ENCODE peak calls at places on chromosome 2, in seven cellular contexts. One of them, this sample, is unnamed. For H3K4me1 and H3K27me3, the result is how much of the 10 kb centered on the place peaks cover.

GRCh38 chr2:52931660-52932059 is 835.9 kb upstream of the CHAC2 start:
- DNase-seq in thyroid gland: no peak
- DNase-seq in breast epithelium: no peak
- DNase-seq in mesenchymal stem cell: no peak
- DNase-seq in cardiac muscle cell: no peak
- DNase-seq in sigmoid colon: no peak
- DNase-seq in mammary epithelial cell: no peak
- DNase-seq in this sample: no peak

GRCh38 chr2:96802281-96802595 is 13.8 kb upstream of the CNNM3 start:
- DNase-seq in thyroid gland: no peak
- DNase-seq in breast epithelium: no peak
- DNase-seq in cardiac muscle cell: no peak
- DNase-seq in mammary epithelial cell: no peak
- DNase-seq in sigmoid colon: peak
- DNase-seq in mesenchymal stem cell: no peak
- DNase-seq in this sample: no peak

GRCh38 chr2:200761168-200761715 is 50.5 kb upstream of the BZW1 start:
- DNase-seq in mammary epithelial cell: no peak
- DNase-seq in cardiac muscle cell: no peak
- DNase-seq in mesenchymal stem cell: peak
- DNase-seq in thyroid gland: no peak
- DNase-seq in breast epithelium: no peak
- DNase-seq in sigmoid colon: no peak
- DNase-seq in this sample: no peak

GRCh38 chr2:109027702-109028101 is 38.7 kb upstream of the EDAR start:
- DNase-seq in sigmoid colon: no peak
- DNase-seq in mesenchymal stem cell: no peak
- DNase-seq in mammary epithelial cell: no peak
- DNase-seq in breast epithelium: no peak
- DNase-seq in thyroid gland: no peak
- DNase-seq in cardiac muscle cell: no peak
- DNase-seq in this sample: no peak

GRCh38 chr2:10036095-10036879 is 7.1 kb upstream of the KLF11 start:
- DNase-seq in sigmoid colon: peak
- DNase-seq in cardiac muscle cell: peak
- DNase-seq in mammary epithelial cell: peak
- DNase-seq in mesenchymal stem cell: peak
- DNase-seq in thyroid gland: peak
- DNase-seq in breast epithelium: no peak
- DNase-seq in this sample: peak

GRCh38 chr2:215003001-215003400 is 135.4 kb downstream of the ABCA12 start:
- DNase-seq in thyroid gland: no peak
- DNase-seq in mammary epithelial cell: no peak
- DNase-seq in sigmoid colon: no peak
- DNase-seq in mesenchymal stem cell: no peak
- DNase-seq in cardiac muscle cell: peak
- DNase-seq in breast epithelium: no peak
- DNase-seq in this sample: no peak

GRCh38 chr2:196176142-196176738 is 4.9 kb upstream of the STK17B start:
- DNase-seq in mesenchymal stem cell: no peak
- DNase-seq in cardiac muscle cell: no peak
- DNase-seq in thyroid gland: peak
- DNase-seq in mammary epithelial cell: no peak
- DNase-seq in sigmoid colon: no peak
- DNase-seq in breast epithelium: no peak
- DNase-seq in this sample: no peak

GRCh38 chr2:28134857-28135256 is 244.3 kb downstream of the BABAM2 start:
- DNase-seq in mammary epithelial cell: no peak
- DNase-seq in thyroid gland: no peak
- DNase-seq in mesenchymal stem cell: no peak
- DNase-seq in sigmoid colon: no peak
- DNase-seq in cardiac muscle cell: no peak
- DNase-seq in breast epithelium: no peak
- DNase-seq in this sample: no peak

GRCh38 chr2:121150713-121151112 is 134.3 kb downstream of the TFCP2L1 start:
- DNase-seq in cardiac muscle cell: no peak
- DNase-seq in breast epithelium: no peak
- DNase-seq in mammary epithelial cell: no peak
- DNase-seq in mesenchymal stem cell: no peak
- DNase-seq in thyroid gland: no peak
- DNase-seq in sigmoid colon: no peak
- DNase-seq in this sample: no peak

GRCh38 chr2:214902273-214902672 is 92.8 kb upstream of the BARD1 start:
- DNase-seq in mammary epithelial cell: no peak
- DNase-seq in thyroid gland: no peak
- DNase-seq in breast epithelium: no peak
- DNase-seq in sigmoid colon: no peak
- DNase-seq in cardiac muscle cell: no peak
- DNase-seq in mesenchymal stem cell: no peak
- DNase-seq in this sample: no peak

GRCh38 chr2:120512321-120512710 is 166.4 kb downstream of the INHBB start:
- DNase-seq in sigmoid colon: peak
- DNase-seq in mesenchymal stem cell: no peak
- DNase-seq in mammary epithelial cell: no peak
- DNase-seq in thyroid gland: no peak
- DNase-seq in cardiac muscle cell: no peak
- DNase-seq in breast epithelium: peak
- DNase-seq in this sample: no peak

GRCh38 chr2:17538844-17539554 is 1.5 kb upstream of the VSNL1 start:
- DNase-seq in sigmoid colon: peak
- DNase-seq in thyroid gland: peak
- DNase-seq in cardiac muscle cell: peak
- DNase-seq in mesenchymal stem cell: peak
- DNase-seq in breast epithelium: peak
- DNase-seq in mammary epithelial cell: peak
- DNase-seq in this sample: peak

GRCh38 chr2:113896791-113897190 is 6.9 kb downstream of the ACTR3 start:
- DNase-seq in sigmoid colon: no peak
- DNase-seq in mesenchymal stem cell: no peak
- DNase-seq in cardiac muscle cell: peak
- DNase-seq in thyroid gland: no peak
- DNase-seq in mammary epithelial cell: no peak
- DNase-seq in breast epithelium: no peak
- DNase-seq in this sample: no peak

GRCh38 chr2:20050104-20050711 is 1.2 kb downstream of the LAPTM4A start:
- DNase-seq in thyroid gland: no peak
- DNase-seq in cardiac muscle cell: peak
- DNase-seq in sigmoid colon: no peak
- DNase-seq in breast epithelium: no peak
- DNase-seq in mesenchymal stem cell: peak
- DNase-seq in mammary epithelial cell: peak
- DNase-seq in this sample: peak

DNA sequence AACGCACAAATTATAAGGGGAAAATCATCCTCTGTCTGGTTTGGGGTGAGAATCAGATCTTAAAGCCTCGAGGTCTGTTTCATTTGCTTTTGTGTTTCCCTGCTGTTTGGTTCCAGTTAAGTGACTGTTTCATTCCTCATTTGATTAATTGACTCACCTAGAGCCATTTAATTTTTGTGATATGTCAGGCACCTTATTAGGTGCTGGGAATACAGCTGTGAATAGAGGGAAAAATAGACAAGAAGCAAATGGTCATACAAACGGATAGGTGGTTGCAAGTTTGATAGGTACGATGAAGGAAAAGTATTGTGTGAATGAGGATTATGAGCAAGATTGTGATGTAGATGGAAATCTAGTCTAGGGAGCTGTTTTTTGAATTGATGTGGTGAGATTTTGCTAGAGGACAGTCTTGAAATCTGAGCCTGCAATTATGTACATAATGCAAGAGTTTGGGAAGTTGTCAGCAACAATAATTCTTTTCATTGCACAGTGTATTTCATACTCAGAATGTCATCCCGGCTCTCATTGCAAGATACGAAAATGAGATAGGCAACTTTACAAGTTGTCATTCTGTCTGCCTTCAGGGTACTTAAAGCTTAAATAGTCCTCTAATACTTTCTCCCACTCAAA is 2.2 kb downstream of the ACSL3 start:
- DNase-seq in mesenchymal stem cell: no peak
- DNase-seq in mammary epithelial cell: no peak
- DNase-seq in breast epithelium: no peak
- DNase-seq in sigmoid colon: no peak
- DNase-seq in cardiac muscle cell: peak
- DNase-seq in thyroid gland: no peak
- DNase-seq in this sample: no peak
- H3K4me1 ChIP-seq in mesenchymal stem cell: under half
- H3K4me1 ChIP-seq in mammary epithelial cell: under half
- H3K4me1 ChIP-seq in breast epithelium: under half
- H3K4me1 ChIP-seq in sigmoid colon: under half
- H3K4me1 ChIP-seq in cardiac muscle cell: under half
- H3K4me1 ChIP-seq in thyroid gland: half or more
- H3K4me1 ChIP-seq in this sample: under half

DNA sequence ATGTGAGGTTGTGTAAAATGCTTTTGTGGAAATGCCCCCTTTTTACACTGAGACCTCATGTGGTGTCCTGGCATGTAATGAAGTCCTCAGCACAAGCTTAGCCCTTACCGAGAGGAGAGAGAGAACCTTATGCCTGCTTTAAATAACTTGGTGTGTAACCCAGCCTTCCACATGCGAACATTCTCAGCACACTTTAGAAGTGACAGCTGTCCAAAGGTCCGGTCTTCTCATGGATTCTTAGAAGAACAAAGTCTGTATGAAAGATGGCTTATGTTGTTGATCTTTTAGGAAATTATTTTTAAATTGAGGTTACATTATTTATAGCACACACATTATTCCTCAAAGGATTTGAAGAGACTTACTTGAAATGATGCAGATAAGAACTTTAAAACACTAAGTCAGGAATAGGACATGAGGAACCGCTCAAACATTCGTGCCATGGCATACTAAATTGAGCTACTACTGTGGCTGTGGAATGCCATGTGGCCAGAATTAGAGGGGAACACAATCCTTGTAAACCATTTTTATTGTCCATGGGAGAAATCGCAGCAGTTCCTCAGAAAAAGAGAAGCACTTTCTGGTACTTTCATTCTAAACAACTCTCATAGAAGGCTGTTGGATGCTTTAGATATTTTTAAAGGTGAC is 79.6 kb downstream of the WDSUB1 start:
- DNase-seq in mesenchymal stem cell: no peak
- DNase-seq in mammary epithelial cell: no peak
- DNase-seq in breast epithelium: no peak
- DNase-seq in thyroid gland: no peak
- DNase-seq in sigmoid colon: no peak
- DNase-seq in cardiac muscle cell: no peak
- DNase-seq in this sample: no peak
- H3K27ac ChIP-seq in mesenchymal stem cell: no peak
- H3K27ac ChIP-seq in mammary epithelial cell: no peak
- H3K27ac ChIP-seq in breast epithelium: no peak
- H3K27ac ChIP-seq in thyroid gland: no peak
- H3K27ac ChIP-seq in sigmoid colon: no peak
- H3K27ac ChIP-seq in cardiac muscle cell: peak
- H3K27ac ChIP-seq in this sample: no peak

GRCh38 chr2:2719015-2719414 is 387.9 kb upstream of the MYT1L start:
- DNase-seq in breast epithelium: no peak
- DNase-seq in mesenchymal stem cell: no peak
- DNase-seq in mammary epithelial cell: no peak
- DNase-seq in cardiac muscle cell: no peak
- DNase-seq in thyroid gland: no peak
- DNase-seq in sigmoid colon: no peak
- DNase-seq in this sample: no peak

GRCh38 chr2:2714413-2714812 is 383.3 kb upstream of the MYT1L start:
- DNase-seq in thyroid gland: no peak
- DNase-seq in sigmoid colon: no peak
- DNase-seq in mesenchymal stem cell: no peak
- DNase-seq in breast epithelium: no peak
- DNase-seq in cardiac muscle cell: no peak
- DNase-seq in mammary epithelial cell: peak
- DNase-seq in this sample: no peak

GRCh38 chr2:2717406-2717805 is 386.3 kb upstream of the MYT1L start:
- DNase-seq in mammary epithelial cell: no peak
- DNase-seq in sigmoid colon: no peak
- DNase-seq in breast epithelium: no peak
- DNase-seq in cardiac muscle cell: no peak
- DNase-seq in mesenchymal stem cell: no peak
- DNase-seq in thyroid gland: no peak
- DNase-seq in this sample: no peak

GRCh38 chr2:2716771-2717170 is 385.7 kb upstream of the MYT1L start:
- DNase-seq in mesenchymal stem cell: no peak
- DNase-seq in sigmoid colon: no peak
- DNase-seq in thyroid gland: no peak
- DNase-seq in cardiac muscle cell: no peak
- DNase-seq in breast epithelium: no peak
- DNase-seq in mammary epithelial cell: no peak
- DNase-seq in this sample: no peak

GRCh38 chr2:2715036-2715818 is 384.2 kb upstream of the MYT1L start:
- DNase-seq in breast epithelium: no peak
- DNase-seq in mesenchymal stem cell: no peak
- DNase-seq in cardiac muscle cell: no peak
- DNase-seq in mammary epithelial cell: no peak
- DNase-seq in sigmoid colon: no peak
- DNase-seq in thyroid gland: no peak
- DNase-seq in this sample: no peak
- H3K27me3 ChIP-seq in breast epithelium: under half
- H3K27me3 ChIP-seq in mesenchymal stem cell: under half
- H3K27me3 ChIP-seq in cardiac muscle cell: under half
- H3K27me3 ChIP-seq in mammary epithelial cell: under half
- H3K27me3 ChIP-seq in sigmoid colon: under half
- H3K27me3 ChIP-seq in thyroid gland: under half
- H3K27me3 ChIP-seq in this sample: under half

GRCh38 chr2:36912692-36913091 is 53.6 kb downstream of the STRN start:
- DNase-seq in breast epithelium: no peak
- DNase-seq in cardiac muscle cell: peak
- DNase-seq in sigmoid colon: no peak
- DNase-seq in mesenchymal stem cell: peak
- DNase-seq in thyroid gland: no peak
- DNase-seq in mammary epithelial cell: no peak
- DNase-seq in this sample: no peak

GRCh38 chr2:36921984-36922383 is 44.4 kb downstream of the STRN start:
- DNase-seq in mammary epithelial cell: no peak
- DNase-seq in sigmoid colon: no peak
- DNase-seq in breast epithelium: no peak
- DNase-seq in mesenchymal stem cell: no peak
- DNase-seq in thyroid gland: no peak
- DNase-seq in cardiac muscle cell: peak
- DNase-seq in this sample: no peak

GRCh38 chr2:36919041-36919837 is 47.1 kb downstream of the STRN start:
- DNase-seq in thyroid gland: no peak
- DNase-seq in breast epithelium: no peak
- DNase-seq in mammary epithelial cell: no peak
- DNase-seq in mesenchymal stem cell: no peak
- DNase-seq in cardiac muscle cell: peak
- DNase-seq in sigmoid colon: no peak
- DNase-seq in this sample: no peak

GRCh38 chr2:36915627-36916026 is 50.7 kb downstream of the STRN start:
- DNase-seq in mammary epithelial cell: no peak
- DNase-seq in mesenchymal stem cell: no peak
- DNase-seq in breast epithelium: no peak
- DNase-seq in thyroid gland: no peak
- DNase-seq in cardiac muscle cell: no peak
- DNase-seq in sigmoid colon: no peak
- DNase-seq in this sample: no peak

DNA sequence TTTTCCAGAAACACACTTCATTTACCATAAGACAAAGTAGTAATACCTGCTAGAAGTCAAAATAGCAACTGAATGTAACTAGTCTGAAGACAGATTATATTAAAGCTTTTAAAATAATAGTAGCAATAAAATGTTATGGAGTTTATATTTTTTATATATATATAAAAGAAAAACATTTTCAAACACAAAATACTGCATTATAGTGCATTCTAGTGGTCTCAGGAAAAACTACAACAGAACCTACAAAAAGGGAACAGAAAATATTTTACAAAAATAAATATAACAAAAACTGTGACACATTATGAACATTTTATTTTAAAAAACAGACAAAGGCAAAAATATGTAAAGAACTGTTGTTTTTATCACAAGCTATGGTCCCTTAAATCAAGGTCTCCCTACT is 48.0 kb downstream of the STRN start:
- DNase-seq in mesenchymal stem cell: no peak
- DNase-seq in thyroid gland: no peak
- DNase-seq in cardiac muscle cell: peak
- DNase-seq in sigmoid colon: no peak
- DNase-seq in breast epithelium: no peak
- DNase-seq in mammary epithelial cell: no peak
- DNase-seq in this sample: no peak
- H3K4me1 ChIP-seq in mesenchymal stem cell: under half
- H3K4me1 ChIP-seq in thyroid gland: under half
- H3K4me1 ChIP-seq in cardiac muscle cell: under half
- H3K4me1 ChIP-seq in sigmoid colon: under half
- H3K4me1 ChIP-seq in breast epithelium: under half
- H3K4me1 ChIP-seq in mammary epithelial cell: under half
- H3K4me1 ChIP-seq in this sample: under half